ENCODE peak calls at places on chromosomes 12 and 14, in nine cellular contexts. N, S, K, I, W, G, V, C and T are unnamed samples.

GRCh38 chr14:64714432-64715025 is 10.3 kb downstream of the PLEKHG3 start:
- DNase-seq in C (no peak), S (no peak), V (no peak), K (no peak), N (no peak), W (no peak), I (no peak), G (no peak), T (no peak)

GRCh38 chr12:110927545-110927944 is 7.2 kb upstream of the MYL2 start:
- DNase-seq in C (no peak), V (no peak), W (no peak), G (no peak), I (no peak), S (no peak), N (no peak), K (no peak), T (no peak)

GRCh38 chr14:58635041-58635440 is 2.7 kb upstream of the DACT1 start:
- DNase-seq in S (no peak), N (no peak), W (no peak), I (no peak), V (no peak), C (no peak), G (no peak), K (no peak), T (no peak)

GRCh38 chr14:97709552-97709951 is 912.4 kb downstream of the VRK1 start:
- DNase-seq in K (no peak), N (no peak), V (no peak), I (no peak), G (no peak), C (no peak), S (no peak), W (no peak), T (no peak)

GRCh38 chr12:104057771-104058197 is 6.5 kb upstream of the HCFC2 start:
- DNase-seq in N (no peak), V (no peak), S (no peak), I (no peak), K (no peak), G (no peak), C (no peak), W (no peak), T (no peak)

GRCh38 chr12:33012226-33012625 is 115.6 kb upstream of the PKP2 start:
- DNase-seq in C (no peak), I (no peak), S (no peak), N (no peak), G (no peak), K (no peak), W (no peak), V (no peak), T (peak; percentile 50)

GRCh38 chr14:89185919-89186849 is 230.8 kb downstream of the FOXN3 start:
- DNase-seq in G (no peak), I (no peak), C (no peak), K (no peak), N (no peak), W (peak; percentile 69), V (peak; percentile 41), S (peak; percentile 95), T (peak; percentile 74)

GRCh38 chr14:23483216-23483854 is 13.8 kb downstream of the NGDN start:
- DNase-seq in I (peak; percentile 29), W (no peak), K (peak; percentile 18), C (no peak), V (no peak), G (no peak), S (no peak), N (peak; percentile 32), T (no peak)

GRCh38 chr12:23815810-23816209 is 133.7 kb downstream of the SOX5 start:
- DNase-seq in C (no peak), I (no peak), S (no peak), W (no peak), G (no peak), K (no peak), N (no peak), V (no peak), T (no peak)

GRCh38 chr14:54722791-54723432 is 156.0 kb downstream of the SAMD4A start:
- DNase-seq in K (no peak), I (no peak), S (no peak), N (peak; percentile 50), W (no peak), V (no peak), G (no peak), C (no peak), T (peak; percentile 58)

GRCh38 chr12:20883288-20883687 is 72.8 kb downstream of the SLCO1B3 start:
- DNase-seq in C (peak; percentile 22), W (no peak), N (no peak), I (no peak), S (peak; percentile 72), V (no peak), K (no peak), G (no peak), T (no peak)

GRCh38 chr14:105142651-105143450 is 25.7 kb downstream of the JAG2 start:
- DNase-seq in S (no peak), G (no peak), K (no peak), C (peak; percentile 22), I (no peak), W (peak; percentile 42), N (no peak), V (no peak), T (no peak)

GRCh38 chr12:45122776-45123380 is 72.0 kb upstream of the DBX2 start:
- DNase-seq in K (no peak), I (no peak), N (peak; percentile 28), W (no peak), V (no peak), C (no peak), G (no peak), S (peak; percentile 43), T (peak; percentile 27)

GRCh38 chr14:20631821-20632389 is 9.6 kb downstream of the OR6S1 start:
- DNase-seq in K (no peak), V (no peak), N (peak; percentile 55), G (no peak), S (peak; percentile 73), W (peak; percentile 82), C (peak; percentile 80), I (no peak), T (peak; percentile 64)

GRCh38 chr14:75150150-75150549 is 23.3 kb upstream of the NEK9 start:
- DNase-seq in W (no peak), I (no peak), V (no peak), K (no peak), N (no peak), C (no peak), G (no peak), S (no peak), T (no peak)

GRCh38 chr12:31929140-31929526 is 30.1 kb upstream of the RESF1 start:
- DNase-seq in W (no peak), K (no peak), N (no peak), G (no peak), C (no peak), V (no peak), I (no peak), S (no peak), T (no peak)

GRCh38 chr14:67240168-67240932 is 885 bp upstream of the PALS1 start:
- DNase-seq in S (no peak), C (peak; percentile 67), N (no peak), V (no peak), I (peak; percentile 24), G (peak; percentile 70), W (peak; percentile 77), K (no peak), T (peak; percentile 53)

GRCh38 chr12:26340649-26341048 is 145.3 kb downstream of the SSPN start:
- DNase-seq in K (no peak), N (no peak), S (no peak), W (no peak), V (no peak), I (no peak), C (no peak), G (no peak), T (no peak)

GRCh38 chr14:61090432-61091216 is 109.6 kb downstream of the SLC38A6 start:
- DNase-seq in I (no peak), K (no peak), W (no peak), G (no peak), N (no peak), V (no peak), S (no peak), C (no peak), T (no peak)

GRCh38 chr12:54431911-54432814 is 13.1 kb upstream of the ITGA5 start:
- DNase-seq in S (no peak), N (no peak), C (peak; percentile 92), W (peak; percentile 82), I (no peak), K (no peak), G (peak; percentile 93), V (peak; percentile 16), T (peak; percentile 99)

GRCh38 chr14:80493620-80494019 is 282.3 kb upstream of the DIO2 start:
- DNase-seq in C (no peak), I (no peak), W (no peak), S (no peak), G (no peak), N (no peak), K (no peak), V (no peak), T (no peak)

GRCh38 chr12:48216785-48217184 is 13.7 kb upstream of the OR10AD1 start:
- DNase-seq in I (no peak), G (no peak), N (no peak), K (no peak), S (no peak), W (no peak), V (no peak), C (no peak), T (no peak)

GRCh38 chr12:14561677-14562076 is 6.0 kb downstream of the PLBD1 start:
- DNase-seq in K (no peak), G (no peak), C (no peak), S (no peak), N (no peak), V (no peak), I (no peak), W (no peak), T (no peak)

GRCh38 chr12:43835264-43835655 is 621 bp upstream of the TMEM117 start:
- DNase-seq in C (no peak), V (no peak), N (no peak), G (no peak), I (no peak), K (no peak), S (no peak), W (no peak), T (no peak)

GRCh38 chr14:53619625-53620324 is 336.9 kb downstream of the BMP4 start:
- DNase-seq in C (no peak), W (no peak), N (no peak), K (no peak), V (peak; percentile 43), I (no peak), S (no peak), G (no peak), T (no peak)

GRCh38 chr12:12724421-12725085 is 7.4 kb downstream of the CDKN1B start:
- DNase-seq in N (peak; percentile 22), I (peak; percentile 64), W (no peak), S (no peak), C (no peak), K (no peak), V (no peak), G (no peak), T (no peak)

GRCh38 chr12:132533584-132533958 is 43.6 kb downstream of the FBRSL1 start:
- DNase-seq in K (no peak), I (no peak), S (no peak), C (no peak), N (no peak), V (no peak), G (no peak), W (no peak), T (no peak)